ENCODE peak calls at places on chromosomes 4 and X, in six cellular contexts. H, V, I, Y, L and Q are unnamed samples.

GRCh38 chrX:41661366-41662095 is 27.2 kb upstream of the GPR34 start:
- DNase-seq in V (no peak), H (no peak), I (no peak), Y (peak), L (no peak), Q (no peak)

GRCh38 chrX:22237479-22237878 is 35.2 kb upstream of the CBLL2 start:
- DNase-seq in L (no peak), H (no peak), Y (no peak), V (no peak), I (no peak), Q (no peak)

GRCh38 chrX:50813843-50814661 is at the start of gene SHROOM4:
- DNase-seq in Y (peak), H (peak), I (no peak), V (no peak), L (no peak), Q (no peak)

GRCh38 chrX:55127692-55128091 is 38.9 kb downstream of the PAGE2 start:
- DNase-seq in I (no peak), L (no peak), Y (peak), V (no peak), H (no peak), Q (no peak)

GRCh38 chr4:67396008-67396407 is 149.3 kb downstream of the CENPC start:
- DNase-seq in L (no peak), V (no peak), H (no peak), I (no peak), Y (no peak), Q (no peak)

GRCh38 chrX:30865020-30865419 is 24.0 kb downstream of the TAB3 start:
- DNase-seq in I (peak), H (no peak), V (no peak), L (no peak), Y (peak), Q (no peak)

GRCh38 chr4:66911898-66912297 is 633.4 kb downstream of the CENPC start:
- DNase-seq in V (no peak), H (no peak), L (no peak), Y (peak), I (no peak), Q (no peak)

GRCh38 chr4:105859233-105859632 is 36.0 kb upstream of the NPNT start:
- DNase-seq in Y (peak), I (no peak), H (no peak), V (no peak), L (no peak), Q (no peak)

GRCh38 chrX:84188320-84188834 is 378 bp upstream of the RPS6KA6 start:
- DNase-seq in H (peak), I (no peak), L (no peak), Y (peak), V (peak), Q (peak)

GRCh38 chr4:105966046-105966445 is 70.8 kb downstream of the NPNT start:
- DNase-seq in Y (peak), H (no peak), L (no peak), V (no peak), I (no peak), Q (peak)

GRCh38 chr4:155339588-155339987 is 37.2 kb downstream of the MAP9 start:
- DNase-seq in Y (no peak), L (no peak), H (no peak), I (no peak), V (no peak), Q (no peak)

GRCh38 chr4:102196221-102196620 is 149.1 kb downstream of the SLC39A8 start:
- DNase-seq in L (no peak), I (no peak), Y (peak), H (no peak), V (no peak), Q (no peak)

GRCh38 chrX:16671005-16671404 is 21.0 kb downstream of the S100G start:
- DNase-seq in Y (peak), L (no peak), V (no peak), H (no peak), I (peak), Q (peak)

GRCh38 chr4:168945291-168945690 is 64.8 kb downstream of the CBR4 start:
- DNase-seq in Y (no peak), V (no peak), H (no peak), L (no peak), I (no peak), Q (no peak)

GRCh38 chrX:9765072-9765736 is 443 bp downstream of the GPR143 start:
- DNase-seq in Y (no peak), I (no peak), H (no peak), V (no peak), L (no peak), Q (no peak)

GRCh38 chrX:41600266-41600665 is 88.5 kb upstream of the GPR34 start:
- DNase-seq in V (no peak), L (no peak), I (no peak), H (no peak), Y (peak), Q (no peak)

GRCh38 chr4:2080429-2081300 is 21.5 kb downstream of the NAT8L start:
- DNase-seq in H (no peak), V (no peak), L (no peak), I (no peak), Y (no peak), Q (no peak)

GRCh38 chr4:87270144-87270543 is 49.7 kb upstream of the KLHL8 start:
- DNase-seq in H (no peak), I (no peak), V (no peak), Y (peak), L (peak), Q (peak)

GRCh38 chr4:111959202-111959601 is 186.1 kb upstream of the FAM241A start:
- DNase-seq in I (no peak), V (no peak), L (no peak), H (no peak), Y (peak), Q (no peak)

GRCh38 chr4:30875659-30876269 is 155.6 kb downstream of the PCDH7 start:
- DNase-seq in V (no peak), H (no peak), Y (peak), L (no peak), I (no peak), Q (peak)

GRCh38 chr4:24594887-24595286 is 10.5 kb upstream of the DHX15 start:
- DNase-seq in I (no peak), H (no peak), Y (peak), L (no peak), V (no peak), Q (no peak)

GRCh38 chr4:147015531-147015930 is 69.9 kb upstream of the TTC29 start:
- DNase-seq in I (no peak), L (no peak), Y (no peak), V (no peak), H (no peak), Q (no peak)

GRCh38 chr4:55008166-55009056 is 117.0 kb downstream of the KDR start:
- DNase-seq in H (peak), Y (no peak), I (peak), V (no peak), L (no peak), Q (no peak)

GRCh38 chrX:1463581-1464281 is 11.0 kb upstream of the ASMTL start:
- DNase-seq in I (peak), Y (no peak), H (no peak), L (no peak), V (no peak), Q (no peak)

GRCh38 chrX:77900688-77901087 is 1.4 kb downstream of the COX7B start:
- DNase-seq in V (no peak), I (no peak), L (no peak), H (no peak), Y (no peak), Q (no peak)

GRCh38 chr4:136865591-136865990 is 666.7 kb downstream of the PCDH18 start:
- DNase-seq in L (no peak), V (no peak), I (no peak), H (no peak), Y (no peak), Q (no peak)

GRCh38 chr4:6953751-6954380 is 44.2 kb downstream of the TBC1D14 start:
- DNase-seq in H (peak), I (no peak), Y (peak), V (no peak), L (no peak), Q (no peak)

GRCh38 chr4:184473515-184474260 is 662 bp downstream of the IRF2 start:
- DNase-seq in V (peak), L (no peak), H (peak), Y (peak), I (peak), Q (no peak)

GRCh38 chr4:44725166-44725565 is 1.2 kb downstream of the GNPDA2 start:
- DNase-seq in V (no peak), L (no peak), Y (no peak), H (no peak), I (no peak), Q (no peak)

GRCh38 chr4:88854481-88854880 is 156.9 kb upstream of the NAP1L5 start:
- DNase-seq in L (no peak), I (no peak), Y (no peak), H (no peak), V (no peak), Q (no peak)

GRCh38 chrX:40544343-40545250 is 36.2 kb upstream of the ATP6AP2 start:
- DNase-seq in L (no peak), H (no peak), I (no peak), Y (peak), V (no peak), Q (no peak)

GRCh38 chr4:53558981-53559620 is 32.2 kb downstream of the LNX1 start:
- DNase-seq in Y (peak), V (no peak), I (no peak), H (no peak), L (no peak), Q (no peak)

GRCh38 chrX:21639775-21640174 is 18.4 kb downstream of the KLHL34 start:
- DNase-seq in I (no peak), H (no peak), V (no peak), L (no peak), Y (no peak), Q (no peak)

GRCh38 chrX:54641530-54641929 is 111.5 kb downstream of the GNL3L start:
- DNase-seq in Y (no peak), V (no peak), H (no peak), L (no peak), I (no peak), Q (no peak)

GRCh38 chr4:123783091-123783765 is 386.6 kb downstream of the SPRY1 start:
- DNase-seq in L (no peak), I (no peak), H (peak), V (no peak), Y (no peak), Q (no peak)

GRCh38 chrX:122076241-122076640 is 1028.8 kb downstream of the GLUD2 start:
- DNase-seq in Y (no peak), H (no peak), V (no peak), L (no peak), I (no peak), Q (no peak)

GRCh38 chr4:110636677-110637407 is 14.0 kb upstream of the PITX2 start:
- DNase-seq in L (no peak), V (no peak), Y (no peak), H (peak), I (no peak), Q (no peak)

GRCh38 chr4:121863787-121864186 is 6.5 kb downstream of the BBS7 start:
- DNase-seq in L (no peak), I (no peak), Y (peak), H (no peak), V (no peak), Q (no peak)